ENCODE peak calls at places on chromosomes 16 and 17, in four cellular contexts. H, Z, F and V are unnamed samples.
A peak's percentile ranks its signal among the peaks of the same experiment; 100 is the strongest.

GRCh38 chr17:17408236-17408794 is 68.5 kb upstream of the MED9 start:
- DNase-seq in H (no peak), Z (no peak), F (no peak), V (no peak)

GRCh38 chr17:31493656-31494155 is 102.2 kb downstream of the RAB11FIP4 start:
- DNase-seq in H (no peak), Z (no peak), F (no peak), V (no peak)

GRCh38 chr16:52843386-52843785 is 209.3 kb downstream of the CHD9NB start:
- DNase-seq in H (no peak), Z (no peak), F (no peak), V (no peak)

GRCh38 chr17:66255112-66255511 is 25.9 kb upstream of the APOH start:
- DNase-seq in H (peak; percentile 79), Z (no peak), F (peak; percentile 54), V (no peak)

GRCh38 chr17:83081561-83082201 is 2.3 kb downstream of the METRNL start:
- DNase-seq in H (no peak), Z (no peak), F (peak; percentile 69), V (no peak)

GRCh38 chr16:27430923-27431484 is 29.0 kb downstream of the IL21R start:
- DNase-seq in H (no peak), Z (no peak), F (peak; percentile 28), V (no peak)

GRCh38 chr17:16443390-16444257 is 28.3 kb downstream of the TRPV2 start:
- DNase-seq in H (no peak), Z (no peak), F (no peak), V (no peak)

GRCh38 chr16:69476920-69477418 is 52.5 kb downstream of the CYB5B start:
- DNase-seq in H (peak; percentile 50), Z (no peak), F (no peak), V (no peak)

GRCh38 chr17:69802045-69802740 is 272.8 kb upstream of the KCNJ16 start:
- DNase-seq in H (no peak), Z (no peak), F (no peak), V (no peak)

GRCh38 chr16:67481561-67482259 is 753 bp upstream of the ATP6V0D1 start:
- DNase-seq in H (no peak), Z (no peak), F (no peak), V (no peak)

GRCh38 chr16:71344315-71344905 is 14.1 kb upstream of the CALB2 start:
- DNase-seq in H (no peak), Z (no peak), F (no peak), V (no peak)

GRCh38 chr17:4536742-4537411 is 18.3 kb downstream of the MYBBP1A start:
- DNase-seq in H (no peak), Z (no peak), F (no peak), V (no peak)

GRCh38 chr17:4536259-4536741 is 18.9 kb downstream of the MYBBP1A start:
- DNase-seq in H (no peak), Z (no peak), F (no peak), V (no peak)

GRCh38 chr17:4539025-4539424 is 16.2 kb downstream of the MYBBP1A start:
- DNase-seq in H (no peak), Z (no peak), F (no peak), V (no peak)

GRCh38 chr17:4538236-4539002 is 16.8 kb downstream of the MYBBP1A start:
- DNase-seq in H (no peak), Z (no peak), F (no peak), V (no peak)

GRCh38 chr17:4537451-4538235 is 17.5 kb downstream of the MYBBP1A start:
- DNase-seq in H (no peak), Z (no peak), F (no peak), V (peak; percentile 80)
- H3K27ac ChIP-seq in H (peak overlapping the region; percentile 38), Z (peak overlapping the region; percentile 51), F (no peak overlapping the region), V (peak overlapping the region; percentile 99)

GRCh38 chr16:84176192-84177053 is 10.4 kb downstream of the TAF1C start:
- DNase-seq in H (no peak), Z (no peak), F (no peak), V (no peak)

GRCh38 chr16:84174396-84174795 is 12.5 kb downstream of the TAF1C start:
- DNase-seq in H (no peak), Z (no peak), F (no peak), V (no peak)

GRCh38 chr16:84178146-84178765 is 8.6 kb downstream of the TAF1C start:
- DNase-seq in H (no peak), Z (no peak), F (no peak), V (no peak)

GRCh38 chr16:84177740-84178070 is 9.2 kb downstream of the TAF1C start:
- DNase-seq in H (no peak), Z (no peak), F (no peak), V (no peak)

GRCh38 chr16:84175351-84176081 is 11.3 kb downstream of the TAF1C start:
- DNase-seq in H (no peak), Z (peak; percentile 51), F (no peak), V (no peak)
- H3K27ac ChIP-seq in H (no peak overlapping the region), Z (peak overlapping the region; percentile 76), F (no peak overlapping the region), V (peak overlapping the region; percentile 19)

DNA sequence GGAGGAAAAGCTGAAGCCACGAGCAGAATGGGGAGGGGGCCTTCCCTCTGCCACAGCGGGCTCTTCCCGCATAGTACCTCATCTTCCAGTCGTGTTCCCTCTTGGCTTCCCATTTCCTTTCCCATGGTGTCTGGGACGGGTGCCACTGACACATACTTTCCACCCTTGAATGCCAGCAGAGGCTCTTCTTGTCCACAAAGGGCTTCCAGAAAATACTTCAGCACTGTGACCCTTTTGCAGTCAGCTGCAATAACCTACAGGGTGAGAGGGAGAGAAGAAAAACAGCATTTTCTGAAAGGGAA is 30.7 kb downstream of the HIC1 start:
- DNase-seq in H (no peak), Z (no peak), F (no peak), V (no peak)
- H3K27ac ChIP-seq in H (no peak overlapping the region), Z (peak overlapping the region; percentile 80), F (no peak overlapping the region), V (no peak overlapping the region)

GRCh38 chr16:88922826-88923410 is 54.1 kb downstream of the CBFA2T3 start:
- DNase-seq in H (no peak), Z (no peak), F (no peak), V (no peak)
- H3K27ac ChIP-seq in H (peak overlapping the region; percentile 30), Z (no peak overlapping the region), F (no peak overlapping the region), V (no peak overlapping the region)

GRCh38 chr17:58585554-58585953 is 71.1 kb upstream of the MTMR4 start:
- DNase-seq in H (no peak), Z (no peak), F (no peak), V (no peak)
- H3K27ac ChIP-seq in H (no peak overlapping the region), Z (no peak overlapping the region), F (no peak overlapping the region), V (no peak overlapping the region)

GRCh38 chr17:28345420-28346198 is 10.0 kb downstream of the TNFAIP1 start:
- DNase-seq in H (no peak), Z (no peak), F (no peak), V (no peak)

GRCh38 chr17:28344435-28344901 is 8.9 kb downstream of the TNFAIP1 start:
- DNase-seq in H (no peak), Z (no peak), F (no peak), V (no peak)

GRCh38 chr17:28346746-28347246 is 10.5 kb downstream of the POLDIP2 start:
- DNase-seq in H (no peak), Z (no peak), F (no peak), V (no peak)

GRCh38 chr17:28347261-28347891 is 10.0 kb downstream of the POLDIP2 start:
- DNase-seq in H (no peak), Z (no peak), F (no peak), V (no peak)

GRCh38 chr17:28346199-28346580 is 10.6 kb downstream of the TNFAIP1 start:
- DNase-seq in H (no peak), Z (no peak), F (no peak), V (no peak)
- H3K27ac ChIP-seq in H (no peak overlapping the region), Z (no peak overlapping the region), F (no peak overlapping the region), V (no peak overlapping the region)

GRCh38 chr16:81451753-81452680 is 7.4 kb downstream of the CMIP start:
- DNase-seq in H (no peak), Z (no peak), F (no peak), V (no peak)
- H3K27ac ChIP-seq in H (no peak overlapping the region), Z (peak overlapping the region; percentile 56), F (peak overlapping the region; percentile 28), V (peak overlapping the region; percentile 39)